ENCODE peak calls at places on chromosomes 6 and 20, in nine cellular contexts. One of them, this sample, is unnamed.

GRCh38 chr6:30685157-30685976 is 1.1 kb downstream of the PPP1R18 start:
- DNase-seq in brain microvascular endothelial cell: no peak
- DNase-seq in cardiac fibroblast: peak
- DNase-seq in colonic mucosa: no peak
- DNase-seq in body of pancreas: no peak
- DNase-seq in IMR-90: no peak
- DNase-seq in astrocyte of the spinal cord: peak
- DNase-seq in GM12878: no peak
- DNase-seq in pancreas: peak
- DNase-seq in this sample: peak

GRCh38 chr6:38612386-38612965 is 27.3 kb downstream of the BTBD9 start:
- DNase-seq in body of pancreas: no peak
- DNase-seq in colonic mucosa: no peak
- DNase-seq in pancreas: no peak
- DNase-seq in IMR-90: peak
- DNase-seq in GM12878: no peak
- DNase-seq in brain microvascular endothelial cell: no peak
- DNase-seq in cardiac fibroblast: peak
- DNase-seq in astrocyte of the spinal cord: peak
- DNase-seq in this sample: peak

GRCh38 chr6:25427549-25427948 is 148.4 kb downstream of the CARMIL1 start:
- DNase-seq in IMR-90: no peak
- DNase-seq in cardiac fibroblast: no peak
- DNase-seq in GM12878: no peak
- DNase-seq in pancreas: no peak
- DNase-seq in astrocyte of the spinal cord: no peak
- DNase-seq in brain microvascular endothelial cell: no peak
- DNase-seq in colonic mucosa: no peak
- DNase-seq in body of pancreas: no peak
- DNase-seq in this sample: no peak

GRCh38 chr20:45823949-45824835 is 2.9 kb downstream of the TNNC2 start:
- DNase-seq in body of pancreas: peak
- DNase-seq in astrocyte of the spinal cord: peak
- DNase-seq in colonic mucosa: peak
- DNase-seq in GM12878: no peak
- DNase-seq in cardiac fibroblast: peak
- DNase-seq in IMR-90: no peak
- DNase-seq in brain microvascular endothelial cell: no peak
- DNase-seq in pancreas: no peak
- DNase-seq in this sample: no peak

GRCh38 chr6:122995930-122996796 is at the start of gene CLVS2:
- DNase-seq in cardiac fibroblast: peak
- DNase-seq in IMR-90: no peak
- DNase-seq in brain microvascular endothelial cell: peak
- DNase-seq in colonic mucosa: no peak
- DNase-seq in body of pancreas: peak
- DNase-seq in GM12878: no peak
- DNase-seq in astrocyte of the spinal cord: peak
- DNase-seq in pancreas: peak
- DNase-seq in this sample: peak

GRCh38 chr20:62603021-62603906 is 39.0 kb upstream of the SLCO4A1 start:
- DNase-seq in astrocyte of the spinal cord: peak
- DNase-seq in body of pancreas: peak
- DNase-seq in GM12878: no peak
- DNase-seq in colonic mucosa: peak
- DNase-seq in brain microvascular endothelial cell: no peak
- DNase-seq in cardiac fibroblast: peak
- DNase-seq in IMR-90: peak
- DNase-seq in pancreas: peak
- DNase-seq in this sample: no peak

GRCh38 chr6:163422574-163422973 is 8.1 kb downstream of the QKI start:
- DNase-seq in IMR-90: no peak
- DNase-seq in body of pancreas: no peak
- DNase-seq in colonic mucosa: no peak
- DNase-seq in brain microvascular endothelial cell: no peak
- DNase-seq in GM12878: no peak
- DNase-seq in cardiac fibroblast: no peak
- DNase-seq in astrocyte of the spinal cord: no peak
- DNase-seq in pancreas: no peak
- DNase-seq in this sample: no peak

GRCh38 chr20:25209911-25210310 is 14.4 kb downstream of the ENTPD6 start:
- DNase-seq in colonic mucosa: no peak
- DNase-seq in brain microvascular endothelial cell: no peak
- DNase-seq in GM12878: no peak
- DNase-seq in body of pancreas: no peak
- DNase-seq in pancreas: no peak
- DNase-seq in IMR-90: no peak
- DNase-seq in astrocyte of the spinal cord: no peak
- DNase-seq in cardiac fibroblast: no peak
- DNase-seq in this sample: no peak

GRCh38 chr6:46254946-46255345 is 84.2 kb upstream of the ENPP5 start:
- DNase-seq in IMR-90: no peak
- DNase-seq in GM12878: no peak
- DNase-seq in astrocyte of the spinal cord: no peak
- DNase-seq in brain microvascular endothelial cell: no peak
- DNase-seq in colonic mucosa: peak
- DNase-seq in pancreas: no peak
- DNase-seq in body of pancreas: no peak
- DNase-seq in cardiac fibroblast: no peak
- DNase-seq in this sample: no peak

GRCh38 chr6:54095740-54096139 is 15.5 kb upstream of the MLIP start:
- DNase-seq in cardiac fibroblast: no peak
- DNase-seq in astrocyte of the spinal cord: no peak
- DNase-seq in pancreas: no peak
- DNase-seq in colonic mucosa: no peak
- DNase-seq in body of pancreas: no peak
- DNase-seq in brain microvascular endothelial cell: no peak
- DNase-seq in GM12878: no peak
- DNase-seq in IMR-90: no peak
- DNase-seq in this sample: no peak

GRCh38 chr6:34858681-34859080 is 29.2 kb downstream of the TAF11 start:
- DNase-seq in IMR-90: no peak
- DNase-seq in colonic mucosa: no peak
- DNase-seq in pancreas: no peak
- DNase-seq in body of pancreas: no peak
- DNase-seq in cardiac fibroblast: no peak
- DNase-seq in brain microvascular endothelial cell: no peak
- DNase-seq in GM12878: no peak
- DNase-seq in astrocyte of the spinal cord: no peak
- DNase-seq in this sample: no peak

GRCh38 chr6:44223471-44224153 is at the start of gene SLC29A1:
- DNase-seq in pancreas: peak
- DNase-seq in body of pancreas: peak
- DNase-seq in IMR-90: peak
- DNase-seq in colonic mucosa: peak
- DNase-seq in brain microvascular endothelial cell: no peak
- DNase-seq in astrocyte of the spinal cord: peak
- DNase-seq in GM12878: no peak
- DNase-seq in cardiac fibroblast: peak
- DNase-seq in this sample: peak

GRCh38 chr6:148231572-148231971 is 111.1 kb upstream of the SASH1 start:
- DNase-seq in cardiac fibroblast: peak
- DNase-seq in colonic mucosa: no peak
- DNase-seq in IMR-90: peak
- DNase-seq in pancreas: no peak
- DNase-seq in brain microvascular endothelial cell: peak
- DNase-seq in astrocyte of the spinal cord: peak
- DNase-seq in body of pancreas: no peak
- DNase-seq in GM12878: no peak
- DNase-seq in this sample: peak

GRCh38 chr6:148771212-148771601 is 24.4 kb downstream of the UST start:
- DNase-seq in astrocyte of the spinal cord: no peak
- DNase-seq in pancreas: no peak
- DNase-seq in GM12878: no peak
- DNase-seq in body of pancreas: peak
- DNase-seq in brain microvascular endothelial cell: no peak
- DNase-seq in IMR-90: no peak
- DNase-seq in cardiac fibroblast: no peak
- DNase-seq in colonic mucosa: peak
- DNase-seq in this sample: no peak

GRCh38 chr20:61263084-61263695 is 11.1 kb downstream of the CDH4 start:
- DNase-seq in body of pancreas: no peak
- DNase-seq in cardiac fibroblast: peak
- DNase-seq in brain microvascular endothelial cell: peak
- DNase-seq in IMR-90: peak
- DNase-seq in colonic mucosa: peak
- DNase-seq in GM12878: no peak
- DNase-seq in astrocyte of the spinal cord: peak
- DNase-seq in pancreas: peak
- DNase-seq in this sample: peak

GRCh38 chr6:134211297-134211696 is 106.6 kb downstream of the SGK1 start:
- DNase-seq in IMR-90: no peak
- DNase-seq in astrocyte of the spinal cord: no peak
- DNase-seq in brain microvascular endothelial cell: no peak
- DNase-seq in GM12878: no peak
- DNase-seq in colonic mucosa: no peak
- DNase-seq in pancreas: no peak
- DNase-seq in body of pancreas: no peak
- DNase-seq in cardiac fibroblast: no peak
- DNase-seq in this sample: no peak

GRCh38 chr20:25249198-25249931 is 1.5 kb downstream of the PYGB start:
- DNase-seq in astrocyte of the spinal cord: peak
- DNase-seq in body of pancreas: no peak
- DNase-seq in pancreas: no peak
- DNase-seq in colonic mucosa: peak
- DNase-seq in cardiac fibroblast: peak
- DNase-seq in brain microvascular endothelial cell: no peak
- DNase-seq in IMR-90: peak
- DNase-seq in GM12878: no peak
- DNase-seq in this sample: peak

GRCh38 chr6:25431642-25432307 is 152.6 kb downstream of the CARMIL1 start:
- DNase-seq in colonic mucosa: no peak
- DNase-seq in cardiac fibroblast: no peak
- DNase-seq in brain microvascular endothelial cell: no peak
- DNase-seq in IMR-90: no peak
- DNase-seq in body of pancreas: no peak
- DNase-seq in pancreas: no peak
- DNase-seq in astrocyte of the spinal cord: no peak
- DNase-seq in GM12878: no peak
- DNase-seq in this sample: no peak

GRCh38 chr6:2961491-2961890 is 9.9 kb downstream of the SERPINB6 start:
- DNase-seq in GM12878: no peak
- DNase-seq in cardiac fibroblast: no peak
- DNase-seq in astrocyte of the spinal cord: no peak
- DNase-seq in pancreas: peak
- DNase-seq in IMR-90: no peak
- DNase-seq in body of pancreas: no peak
- DNase-seq in brain microvascular endothelial cell: no peak
- DNase-seq in colonic mucosa: no peak
- DNase-seq in this sample: no peak

GRCh38 chr6:2962636-2963035 is 8.7 kb downstream of the SERPINB6 start:
- DNase-seq in IMR-90: no peak
- DNase-seq in pancreas: no peak
- DNase-seq in colonic mucosa: no peak
- DNase-seq in cardiac fibroblast: no peak
- DNase-seq in brain microvascular endothelial cell: no peak
- DNase-seq in body of pancreas: no peak
- DNase-seq in GM12878: no peak
- DNase-seq in astrocyte of the spinal cord: no peak
- DNase-seq in this sample: no peak

GRCh38 chr6:2961971-2962370 is 9.4 kb downstream of the SERPINB6 start:
- DNase-seq in pancreas: peak
- DNase-seq in astrocyte of the spinal cord: no peak
- DNase-seq in brain microvascular endothelial cell: no peak
- DNase-seq in cardiac fibroblast: no peak
- DNase-seq in body of pancreas: peak
- DNase-seq in IMR-90: no peak
- DNase-seq in colonic mucosa: peak
- DNase-seq in GM12878: no peak
- DNase-seq in this sample: no peak

GRCh38 chr6:2959909-2960719 is 11.3 kb downstream of the SERPINB6 start:
- DNase-seq in brain microvascular endothelial cell: peak
- DNase-seq in colonic mucosa: no peak
- DNase-seq in pancreas: peak
- DNase-seq in IMR-90: peak
- DNase-seq in astrocyte of the spinal cord: peak
- DNase-seq in body of pancreas: peak
- DNase-seq in cardiac fibroblast: peak
- DNase-seq in GM12878: no peak
- DNase-seq in this sample: peak

DNA sequence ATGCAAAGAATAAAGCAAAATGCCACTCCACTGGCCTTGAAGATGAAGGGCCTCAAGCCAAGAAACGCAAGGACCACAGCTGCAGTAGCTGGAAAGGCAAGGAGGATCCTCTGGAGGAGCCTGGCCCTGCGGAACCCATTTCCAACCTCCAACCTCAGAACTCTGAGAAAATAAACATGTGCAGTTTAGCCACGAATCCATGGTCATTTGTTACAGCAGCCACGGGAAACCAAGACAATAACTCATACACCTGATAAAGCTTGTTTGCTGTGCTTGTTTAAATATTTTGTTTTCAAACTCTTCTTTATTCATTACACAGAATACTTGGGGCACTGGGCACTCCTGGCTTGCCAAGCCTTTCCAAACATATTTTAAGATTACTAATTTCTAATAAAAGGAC is 10.4 kb downstream of the SERPINB6 start:
- DNase-seq in pancreas: peak
- DNase-seq in astrocyte of the spinal cord: no peak
- DNase-seq in brain microvascular endothelial cell: no peak
- DNase-seq in colonic mucosa: no peak
- DNase-seq in cardiac fibroblast: no peak
- DNase-seq in GM12878: no peak
- DNase-seq in IMR-90: peak
- DNase-seq in body of pancreas: peak
- DNase-seq in this sample: no peak
- H3K4me3 ChIP-seq in pancreas: peak
- H3K4me3 ChIP-seq in astrocyte of the spinal cord: no peak
- H3K4me3 ChIP-seq in brain microvascular endothelial cell: no peak
- H3K4me3 ChIP-seq in colonic mucosa: no peak
- H3K4me3 ChIP-seq in cardiac fibroblast: no peak
- H3K4me3 ChIP-seq in GM12878: no peak
- H3K4me3 ChIP-seq in IMR-90: no peak
- H3K4me3 ChIP-seq in body of pancreas: peak
- H3K4me3 ChIP-seq in this sample: no peak

GRCh38 chr6:10420546-10421507 is 6.0 kb upstream of the TFAP2A start:
- DNase-seq in GM12878: no peak
- DNase-seq in cardiac fibroblast: no peak
- DNase-seq in astrocyte of the spinal cord: no peak
- DNase-seq in colonic mucosa: no peak
- DNase-seq in brain microvascular endothelial cell: no peak
- DNase-seq in body of pancreas: no peak
- DNase-seq in IMR-90: no peak
- DNase-seq in pancreas: no peak
- DNase-seq in this sample: no peak
- TF ChIP-seq CTCF in GM12878: no peak
- TF ChIP-seq CTCF in cardiac fibroblast: no peak
- TF ChIP-seq CTCF in astrocyte of the spinal cord: peak
- TF ChIP-seq CTCF in colonic mucosa: no peak
- TF ChIP-seq CTCF in brain microvascular endothelial cell: peak
- TF ChIP-seq CTCF in body of pancreas: no peak
- TF ChIP-seq CTCF in IMR-90: no peak
- TF ChIP-seq CTCF in pancreas: no peak
- TF ChIP-seq CTCF in this sample: no peak

GRCh38 chr6:137873273-137873762 is 6.3 kb downstream of the TNFAIP3 start:
- DNase-seq in GM12878: peak
- DNase-seq in pancreas: no peak
- DNase-seq in brain microvascular endothelial cell: peak
- DNase-seq in body of pancreas: peak
- DNase-seq in astrocyte of the spinal cord: peak
- DNase-seq in colonic mucosa: peak
- DNase-seq in IMR-90: peak
- DNase-seq in cardiac fibroblast: peak
- DNase-seq in this sample: peak
- H3K4me3 ChIP-seq in GM12878: peak
- H3K4me3 ChIP-seq in pancreas: peak
- H3K4me3 ChIP-seq in brain microvascular endothelial cell: no peak
- H3K4me3 ChIP-seq in body of pancreas: no peak
- H3K4me3 ChIP-seq in astrocyte of the spinal cord: no peak
- H3K4me3 ChIP-seq in colonic mucosa: no peak
- H3K4me3 ChIP-seq in IMR-90: peak
- H3K4me3 ChIP-seq in cardiac fibroblast: no peak
- H3K4me3 ChIP-seq in this sample: peak

GRCh38 chr6:99424761-99425646 is at the start of gene PNISR:
- DNase-seq in cardiac fibroblast: peak
- DNase-seq in IMR-90: peak
- DNase-seq in colonic mucosa: peak
- DNase-seq in body of pancreas: peak
- DNase-seq in GM12878: peak
- DNase-seq in pancreas: peak
- DNase-seq in astrocyte of the spinal cord: peak
- DNase-seq in brain microvascular endothelial cell: peak
- DNase-seq in this sample: peak
- TF ChIP-seq CTCF in cardiac fibroblast: no peak
- TF ChIP-seq CTCF in IMR-90: no peak
- TF ChIP-seq CTCF in colonic mucosa: no peak
- TF ChIP-seq CTCF in body of pancreas: no peak
- TF ChIP-seq CTCF in GM12878: no peak
- TF ChIP-seq CTCF in pancreas: no peak
- TF ChIP-seq CTCF in astrocyte of the spinal cord: no peak
- TF ChIP-seq CTCF in brain microvascular endothelial cell: no peak
- TF ChIP-seq CTCF in this sample: no peak